ENCODE peak calls at places on chromosome 1, in seven cellular contexts. G is AG20443, W is heart right ventricle, M is fibroblast of the aortic adventitia, H is NCI-H2081 treated with DMSO at 0.1 percent for 48 hours, R is hippocampal formation, Q is SHP77. S is an unnamed sample.

GRCh38 chr1:36705629-36706028 is 222.9 kb upstream of the CSF3R start:
- DNase-seq in G (no peak), Q (peak; percentile 57), H (no peak), R (peak; percentile 38), M (no peak), W (no peak), S (no peak)

GRCh38 chr1:1306661-1307260 is 969 bp downstream of the ACAP3 start:
- DNase-seq in W (no peak), R (no peak), H (no peak), Q (no peak), M (peak; percentile 21), G (no peak), S (no peak)

GRCh38 chr1:184650177-184650866 is 104.3 kb downstream of the EDEM3 start:
- DNase-seq in Q (no peak), W (no peak), G (no peak), R (no peak), H (no peak), M (no peak), S (no peak)

GRCh38 chr1:2078170-2078569 is 28.0 kb downstream of the PRKCZ start:
- DNase-seq in G (no peak), W (no peak), M (no peak), R (no peak), H (no peak), Q (no peak), S (no peak)

GRCh38 chr1:160837558-160838205 is 25.0 kb downstream of the CD244 start:
- DNase-seq in W (peak; percentile 40), Q (no peak), H (no peak), G (peak; percentile 21), R (peak; percentile 3), M (no peak), S (peak; percentile 70)

GRCh38 chr1:116340506-116341240 is 32.4 kb upstream of the ATP1A1 start:
- DNase-seq in W (no peak), R (no peak), H (no peak), M (no peak), Q (no peak), G (no peak), S (no peak)

GRCh38 chr1:26923711-26924110 is 2.2 kb downstream of the NUDC start:
- DNase-seq in W (no peak), Q (no peak), G (no peak), M (no peak), H (no peak), R (no peak), S (no peak)

GRCh38 chr1:192589813-192590212 is 14.2 kb downstream of the RGS1 start:
- DNase-seq in G (peak; percentile 14), H (no peak), M (peak; percentile 32), R (no peak), Q (no peak), W (no peak), S (no peak)

GRCh38 chr1:8862528-8862927 is 16.0 kb downstream of the ENO1 start:
- DNase-seq in M (no peak), G (no peak), Q (peak; percentile 24), R (no peak), H (no peak), W (no peak), S (no peak)

GRCh38 chr1:24912359-24913273 is 17.5 kb downstream of the RUNX3 start:
- DNase-seq in W (no peak), R (no peak), M (no peak), Q (no peak), H (no peak), G (no peak), S (no peak)

GRCh38 chr1:18099026-18099425 is 8.6 kb upstream of the IGSF21 start:
- DNase-seq in M (no peak), Q (no peak), H (no peak), W (no peak), R (no peak), G (no peak), S (no peak)

GRCh38 chr1:37255111-37255795 is 219.1 kb upstream of the ZC3H12A start:
- DNase-seq in Q (no peak), W (peak; percentile 24), H (no peak), R (peak; percentile 21), G (peak; percentile 34), M (peak; percentile 1), S (peak; percentile 34)

GRCh38 chr1:154773551-154773950 is 96.5 kb downstream of the KCNN3 start:
- DNase-seq in Q (no peak), G (no peak), M (no peak), W (no peak), R (no peak), H (no peak), S (no peak)

GRCh38 chr1:85502625-85503083 is 37.7 kb upstream of the DDAH1 start:
- DNase-seq in G (peak; percentile 34), H (no peak), M (peak; percentile 84), Q (no peak), R (no peak), W (no peak), S (peak; percentile 28)

GRCh38 chr1:200911361-200911760 is 16.7 kb downstream of the INAVA start:
- DNase-seq in H (no peak), R (no peak), G (no peak), M (no peak), W (no peak), Q (no peak), S (no peak)

GRCh38 chr1:219304227-219305226 is 130.8 kb downstream of the LYPLAL1 start:
- DNase-seq in G (peak; percentile 29), H (no peak), W (no peak), Q (no peak), M (peak; percentile 91), R (no peak), S (no peak)

GRCh38 chr1:197418693-197419092 is 150.6 kb downstream of the CRB1 start:
- DNase-seq in R (no peak), G (no peak), M (no peak), Q (no peak), H (no peak), W (no peak), S (no peak)

GRCh38 chr1:3564921-3565831 is 46.1 kb downstream of the MEGF6 start:
- DNase-seq in M (peak; percentile 35), H (no peak), R (no peak), Q (peak; percentile 1), G (peak; percentile 81), W (no peak), S (peak; percentile 40)

GRCh38 chr1:67833595-67833926 is 294 bp upstream of the GNG12 start:
- DNase-seq in W (no peak), M (peak; percentile 86), R (no peak), G (peak; percentile 78), Q (no peak), H (no peak), S (peak; percentile 31)

GRCh38 chr1:222976453-222976852 is 161.6 kb downstream of the DISP1 start:
- DNase-seq in H (no peak), M (peak; percentile 33), G (no peak), Q (no peak), R (no peak), W (no peak), S (no peak)

GRCh38 chr1:245698860-245699259 is 544.1 kb downstream of the KIF26B start:
- DNase-seq in G (no peak), M (no peak), H (no peak), Q (no peak), R (no peak), W (no peak), S (no peak)

GRCh38 chr1:161989108-161989507 is 34.6 kb downstream of the OLFML2B start:
- DNase-seq in H (no peak), Q (no peak), W (no peak), R (no peak), M (no peak), G (peak; percentile 35), S (no peak)

GRCh38 chr1:23460519-23460918 is 23.5 kb downstream of the ASAP3 start:
- DNase-seq in W (no peak), Q (no peak), R (no peak), G (no peak), H (no peak), M (no peak), S (no peak)

GRCh38 chr1:207811319-207811718 is 59.5 kb downstream of the CD46 start:
- DNase-seq in Q (no peak), W (no peak), H (no peak), G (no peak), M (no peak), R (no peak), S (no peak)

GRCh38 chr1:33815061-33815460 is 48.8 kb upstream of the HMGB4 start:
- DNase-seq in W (no peak), G (peak; percentile 58), H (no peak), M (peak; percentile 91), Q (no peak), R (no peak), S (no peak)

GRCh38 chr1:235892080-235892670 is 25.5 kb upstream of the LYST start:
- DNase-seq in W (no peak), H (no peak), M (no peak), R (no peak), Q (no peak), G (no peak), S (no peak)